ENCODE peak calls at places on chromosomes 16 and 17, in ten cellular contexts. One of them, this sample, is unnamed.

GRCh38 chr17:77724876-77725615 is 233.5 kb upstream of the TNRC6C start:
- DNase-seq in neural progenitor cell: no peak
- DNase-seq in ascending aorta: peak; percentile 45
- DNase-seq in WERI-Rb-1: no peak
- DNase-seq in upper lobe of right lung: no peak
- DNase-seq in PC-3: no peak
- DNase-seq in left ventricle myocardium inferior: no peak
- DNase-seq in fibroblast of lung: no peak
- DNase-seq in adrenal gland: no peak
- DNase-seq in GM06990: peak; percentile 19
- DNase-seq in this sample: no peak

GRCh38 chr16:852451-853185 is 52.1 kb upstream of the GNG13 start:
- DNase-seq in neural progenitor cell: no peak
- DNase-seq in ascending aorta: no peak
- DNase-seq in WERI-Rb-1: no peak
- DNase-seq in upper lobe of right lung: no peak
- DNase-seq in PC-3: no peak
- DNase-seq in left ventricle myocardium inferior: no peak
- DNase-seq in fibroblast of lung: no peak
- DNase-seq in adrenal gland: no peak
- DNase-seq in GM06990: no peak
- DNase-seq in this sample: no peak

GRCh38 chr16:9557266-9557665 is 465.8 kb downstream of the HAPSTR1 start:
- DNase-seq in neural progenitor cell: no peak
- DNase-seq in ascending aorta: no peak
- DNase-seq in WERI-Rb-1: no peak
- DNase-seq in upper lobe of right lung: no peak
- DNase-seq in PC-3: no peak
- DNase-seq in left ventricle myocardium inferior: no peak
- DNase-seq in fibroblast of lung: no peak
- DNase-seq in adrenal gland: no peak
- DNase-seq in GM06990: peak; percentile 3
- DNase-seq in this sample: no peak

GRCh38 chr17:7313028-7313889 is 1.9 kb downstream of the GPS2 start:
- DNase-seq in neural progenitor cell: no peak
- DNase-seq in ascending aorta: no peak
- DNase-seq in WERI-Rb-1: no peak
- DNase-seq in upper lobe of right lung: no peak
- DNase-seq in PC-3: peak; percentile 37
- DNase-seq in left ventricle myocardium inferior: no peak
- DNase-seq in fibroblast of lung: no peak
- DNase-seq in adrenal gland: no peak
- DNase-seq in GM06990: no peak
- DNase-seq in this sample: peak; percentile 29

GRCh38 chr17:44829558-44830358 is at the start of gene GJC1:
- DNase-seq in neural progenitor cell: peak; percentile 85
- DNase-seq in ascending aorta: no peak
- DNase-seq in WERI-Rb-1: peak; percentile 76
- DNase-seq in upper lobe of right lung: peak; percentile 69
- DNase-seq in PC-3: peak; percentile 41
- DNase-seq in left ventricle myocardium inferior: peak; percentile 64
- DNase-seq in fibroblast of lung: no peak
- DNase-seq in adrenal gland: peak; percentile 22
- DNase-seq in GM06990: peak; percentile 60
- DNase-seq in this sample: peak; percentile 77

GRCh38 chr17:30378191-30378796 is 433 bp upstream of the CPD start:
- DNase-seq in neural progenitor cell: peak; percentile 45
- DNase-seq in ascending aorta: no peak
- DNase-seq in WERI-Rb-1: no peak
- DNase-seq in upper lobe of right lung: peak; percentile 68
- DNase-seq in PC-3: no peak
- DNase-seq in left ventricle myocardium inferior: peak; percentile 30
- DNase-seq in fibroblast of lung: no peak
- DNase-seq in adrenal gland: peak; percentile 43
- DNase-seq in GM06990: peak; percentile 68
- DNase-seq in this sample: no peak

GRCh38 chr16:5046914-5047313 is 13.2 kb upstream of the NAGPA start:
- DNase-seq in neural progenitor cell: no peak
- DNase-seq in ascending aorta: no peak
- DNase-seq in WERI-Rb-1: no peak
- DNase-seq in upper lobe of right lung: peak; percentile 8
- DNase-seq in PC-3: no peak
- DNase-seq in left ventricle myocardium inferior: no peak
- DNase-seq in fibroblast of lung: no peak
- DNase-seq in adrenal gland: no peak
- DNase-seq in GM06990: no peak
- DNase-seq in this sample: no peak

GRCh38 chr16:50684823-50685455 is 3.8 kb upstream of the SNX20 start:
- DNase-seq in neural progenitor cell: no peak
- DNase-seq in ascending aorta: no peak
- DNase-seq in WERI-Rb-1: no peak
- DNase-seq in upper lobe of right lung: no peak
- DNase-seq in PC-3: no peak
- DNase-seq in left ventricle myocardium inferior: no peak
- DNase-seq in fibroblast of lung: no peak
- DNase-seq in adrenal gland: no peak
- DNase-seq in GM06990: peak; percentile 38
- DNase-seq in this sample: no peak

GRCh38 chr16:73025506-73026131 is 22.3 kb downstream of the ZFHX3 start:
- DNase-seq in neural progenitor cell: no peak
- DNase-seq in ascending aorta: peak; percentile 63
- DNase-seq in WERI-Rb-1: no peak
- DNase-seq in upper lobe of right lung: no peak
- DNase-seq in PC-3: no peak
- DNase-seq in left ventricle myocardium inferior: no peak
- DNase-seq in fibroblast of lung: peak; percentile 54
- DNase-seq in adrenal gland: no peak
- DNase-seq in GM06990: no peak
- DNase-seq in this sample: peak; percentile 60

DNA sequence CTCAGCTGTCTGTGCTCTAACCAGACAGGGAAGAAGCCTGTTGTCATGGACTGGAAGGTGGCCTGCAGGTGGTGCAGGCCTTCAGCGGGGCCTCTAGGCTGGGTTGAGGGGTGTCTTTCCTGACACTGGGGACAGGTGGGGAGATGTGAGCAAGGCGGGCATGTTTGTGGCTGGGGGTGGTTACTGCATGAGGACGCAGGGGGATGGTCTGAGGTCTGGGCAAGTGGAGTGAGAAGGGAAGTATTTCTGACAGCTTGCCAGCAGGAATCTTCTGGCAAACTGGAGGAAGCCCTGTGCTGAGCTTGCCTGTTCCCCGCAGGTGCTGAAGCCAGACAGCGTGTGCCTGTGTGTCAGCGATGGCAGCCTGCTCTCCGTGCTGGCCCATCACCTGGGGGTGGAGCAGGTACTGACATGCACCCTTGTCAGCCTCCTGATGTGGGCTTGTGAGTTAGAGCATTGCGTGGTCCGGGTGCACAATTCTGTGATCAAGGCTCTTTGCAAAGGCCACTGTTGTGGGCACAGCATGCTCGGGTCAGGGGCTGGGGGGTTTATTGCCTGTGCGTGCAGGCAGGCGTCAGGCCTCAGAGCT is 36.2 kb downstream of the PRMT7 start:
- DNase-seq in neural progenitor cell: no peak
- DNase-seq in ascending aorta: no peak
- DNase-seq in WERI-Rb-1: no peak
- DNase-seq in upper lobe of right lung: no peak
- DNase-seq in PC-3: no peak
- DNase-seq in left ventricle myocardium inferior: no peak
- DNase-seq in fibroblast of lung: no peak
- DNase-seq in adrenal gland: no peak
- DNase-seq in GM06990: no peak
- DNase-seq in this sample: no peak
- H3K36me3 ChIP-seq in neural progenitor cell: no peaks in the 10 kb centered on the region
- H3K36me3 ChIP-seq in ascending aorta: peaks cover 58% of the 10 kb centered on the region
- H3K36me3 ChIP-seq in WERI-Rb-1: peaks cover 61% of the 10 kb centered on the region
- H3K36me3 ChIP-seq in upper lobe of right lung: peaks cover 74% of the 10 kb centered on the region
- H3K36me3 ChIP-seq in PC-3: no peaks in the 10 kb centered on the region
- H3K36me3 ChIP-seq in left ventricle myocardium inferior: peaks cover 84% of the 10 kb centered on the region
- H3K36me3 ChIP-seq in fibroblast of lung: peaks cover 20% of the 10 kb centered on the region
- H3K36me3 ChIP-seq in adrenal gland: no peaks in the 10 kb centered on the region
- H3K36me3 ChIP-seq in GM06990: peaks cover 28% of the 10 kb centered on the region
- H3K36me3 ChIP-seq in this sample: peaks cover 2% of the 10 kb centered on the region

GRCh38 chr17:39994448-39994847 is 13.8 kb downstream of the PSMD3 start:
- DNase-seq in neural progenitor cell: no peak
- DNase-seq in ascending aorta: no peak
- DNase-seq in WERI-Rb-1: no peak
- DNase-seq in upper lobe of right lung: no peak
- DNase-seq in PC-3: no peak
- DNase-seq in left ventricle myocardium inferior: no peak
- DNase-seq in fibroblast of lung: no peak
- DNase-seq in adrenal gland: no peak
- DNase-seq in GM06990: no peak
- DNase-seq in this sample: no peak
- H3K36me3 ChIP-seq in neural progenitor cell: no peaks in the 10 kb centered on the region
- H3K36me3 ChIP-seq in ascending aorta: peaks cover 85% of the 10 kb centered on the region
- H3K36me3 ChIP-seq in WERI-Rb-1: peaks cover 92% of the 10 kb centered on the region
- H3K36me3 ChIP-seq in upper lobe of right lung: peaks cover 90% of the 10 kb centered on the region
- H3K36me3 ChIP-seq in PC-3: peaks cover 44% of the 10 kb centered on the region
- H3K36me3 ChIP-seq in left ventricle myocardium inferior: peaks cover 93% of the 10 kb centered on the region
- H3K36me3 ChIP-seq in fibroblast of lung: peaks cover 31% of the 10 kb centered on the region
- H3K36me3 ChIP-seq in adrenal gland: no peaks in the 10 kb centered on the region
- H3K36me3 ChIP-seq in GM06990: peaks cover 49% of the 10 kb centered on the region
- H3K36me3 ChIP-seq in this sample: peaks cover 78% of the 10 kb centered on the region

DNA sequence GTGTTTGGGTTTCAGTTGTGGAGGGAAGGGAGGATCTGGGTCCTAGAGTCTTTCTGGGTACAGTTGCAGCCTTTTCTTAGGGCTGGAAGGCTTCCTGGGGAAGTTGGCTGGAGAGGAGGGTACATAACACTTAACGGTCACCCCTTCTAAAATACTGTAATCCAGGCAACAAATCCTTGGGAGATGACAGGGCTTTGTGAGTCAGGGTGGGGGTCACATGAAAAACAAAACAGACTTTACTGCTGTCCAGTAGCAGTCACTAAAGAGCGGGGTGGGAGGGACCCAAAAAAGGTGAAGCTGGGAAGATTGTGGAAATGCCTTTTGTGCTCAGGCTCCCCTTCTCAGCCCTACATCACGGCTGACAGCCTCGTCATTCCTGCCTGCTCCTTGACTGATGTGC is 6.3 kb downstream of the SAP30BP start:
- DNase-seq in neural progenitor cell: no peak
- DNase-seq in ascending aorta: no peak
- DNase-seq in WERI-Rb-1: no peak
- DNase-seq in upper lobe of right lung: no peak
- DNase-seq in PC-3: no peak
- DNase-seq in left ventricle myocardium inferior: no peak
- DNase-seq in fibroblast of lung: no peak
- DNase-seq in adrenal gland: no peak
- DNase-seq in GM06990: no peak
- DNase-seq in this sample: no peak
- H3K36me3 ChIP-seq in neural progenitor cell: peaks cover 14% of the 10 kb centered on the region
- H3K36me3 ChIP-seq in ascending aorta: peaks cover 44% of the 10 kb centered on the region
- H3K36me3 ChIP-seq in WERI-Rb-1: peaks cover 83% of the 10 kb centered on the region
- H3K36me3 ChIP-seq in upper lobe of right lung: peaks cover 83% of the 10 kb centered on the region
- H3K36me3 ChIP-seq in PC-3: peaks cover 70% of the 10 kb centered on the region
- H3K36me3 ChIP-seq in left ventricle myocardium inferior: peaks cover 59% of the 10 kb centered on the region
- H3K36me3 ChIP-seq in fibroblast of lung: peaks cover 11% of the 10 kb centered on the region
- H3K36me3 ChIP-seq in adrenal gland: no peaks in the 10 kb centered on the region
- H3K36me3 ChIP-seq in GM06990: peaks cover 16% of the 10 kb centered on the region
- H3K36me3 ChIP-seq in this sample: peaks cover 71% of the 10 kb centered on the region

GRCh38 chr17:42670199-42670924 is 6.4 kb downstream of the PLEKHH3 start:
- DNase-seq in neural progenitor cell: peak; percentile 79
- DNase-seq in ascending aorta: peak; percentile 60
- DNase-seq in WERI-Rb-1: no peak
- DNase-seq in upper lobe of right lung: no peak
- DNase-seq in PC-3: no peak
- DNase-seq in left ventricle myocardium inferior: no peak
- DNase-seq in fibroblast of lung: no peak
- DNase-seq in adrenal gland: no peak
- DNase-seq in GM06990: peak; percentile 66
- DNase-seq in this sample: no peak
- H3K36me3 ChIP-seq in neural progenitor cell: no peaks in the 10 kb centered on the region
- H3K36me3 ChIP-seq in ascending aorta: peaks cover 56% of the 10 kb centered on the region
- H3K36me3 ChIP-seq in WERI-Rb-1: peaks cover 83% of the 10 kb centered on the region
- H3K36me3 ChIP-seq in upper lobe of right lung: peaks cover 64% of the 10 kb centered on the region
- H3K36me3 ChIP-seq in PC-3: no peaks in the 10 kb centered on the region
- H3K36me3 ChIP-seq in left ventricle myocardium inferior: peaks cover 73% of the 10 kb centered on the region
- H3K36me3 ChIP-seq in fibroblast of lung: peaks cover 41% of the 10 kb centered on the region
- H3K36me3 ChIP-seq in adrenal gland: no peaks in the 10 kb centered on the region
- H3K36me3 ChIP-seq in GM06990: peaks cover 32% of the 10 kb centered on the region
- H3K36me3 ChIP-seq in this sample: peaks cover 77% of the 10 kb centered on the region

GRCh38 chr16:28591355-28591754 is 5.5 kb downstream of the SULT1A2 start:
- DNase-seq in neural progenitor cell: no peak
- DNase-seq in ascending aorta: no peak
- DNase-seq in WERI-Rb-1: no peak
- DNase-seq in upper lobe of right lung: no peak
- DNase-seq in PC-3: no peak
- DNase-seq in left ventricle myocardium inferior: no peak
- DNase-seq in fibroblast of lung: no peak
- DNase-seq in adrenal gland: no peak
- DNase-seq in GM06990: no peak
- DNase-seq in this sample: no peak
- H3K36me3 ChIP-seq in neural progenitor cell: no peaks in the 10 kb centered on the region
- H3K36me3 ChIP-seq in ascending aorta: peaks cover 33% of the 10 kb centered on the region
- H3K36me3 ChIP-seq in WERI-Rb-1: peaks cover 22% of the 10 kb centered on the region
- H3K36me3 ChIP-seq in upper lobe of right lung: peaks cover 48% of the 10 kb centered on the region
- H3K36me3 ChIP-seq in PC-3: no peaks in the 10 kb centered on the region
- H3K36me3 ChIP-seq in left ventricle myocardium inferior: peaks cover 54% of the 10 kb centered on the region
- H3K36me3 ChIP-seq in fibroblast of lung: no peaks in the 10 kb centered on the region
- H3K36me3 ChIP-seq in adrenal gland: no peaks in the 10 kb centered on the region
- H3K36me3 ChIP-seq in GM06990: peaks cover 8% of the 10 kb centered on the region
- H3K36me3 ChIP-seq in this sample: peaks cover 5% of the 10 kb centered on the region